ENCODE peak calls at places on chromosomes 13 and 19, in four cellular contexts. One of them, this sample, is unnamed.

GRCh38 chr13:111181977-111182376 is 66.9 kb downstream of the ARHGEF7 start:
- DNase-seq in neural progenitor cell: no peak
- DNase-seq in PC-9: no peak
- DNase-seq in fibroblast of lung: no peak
- DNase-seq in this sample: no peak

GRCh38 chr13:74529968-74530367 is 395.8 kb upstream of the KLF12 start:
- DNase-seq in neural progenitor cell: no peak
- DNase-seq in PC-9: no peak
- DNase-seq in fibroblast of lung: peak; percentile 10
- DNase-seq in this sample: no peak

GRCh38 chr13:112916296-112916695 is 52.7 kb upstream of the MCF2L start:
- DNase-seq in PC-9: no peak
- DNase-seq in fibroblast of lung: no peak
- DNase-seq in neural progenitor cell: no peak
- DNase-seq in this sample: no peak

GRCh38 chr13:49435992-49436391 is 7.9 kb downstream of the CAB39L start:
- DNase-seq in fibroblast of lung: peak; percentile 18
- DNase-seq in neural progenitor cell: no peak
- DNase-seq in PC-9: no peak
- DNase-seq in this sample: no peak

GRCh38 chr13:49410006-49410405 is 33.9 kb downstream of the CAB39L start:
- DNase-seq in neural progenitor cell: no peak
- DNase-seq in PC-9: no peak
- DNase-seq in fibroblast of lung: no peak
- DNase-seq in this sample: no peak

GRCh38 chr19:35545855-35546381 is 492 bp downstream of the TMEM147 start:
- DNase-seq in PC-9: peak; percentile 70
- DNase-seq in fibroblast of lung: peak; percentile 18
- DNase-seq in neural progenitor cell: no peak
- DNase-seq in this sample: no peak

GRCh38 chr13:33109801-33110200 is 93.6 kb downstream of the KL start:
- DNase-seq in PC-9: no peak
- DNase-seq in neural progenitor cell: peak; percentile 31
- DNase-seq in fibroblast of lung: no peak
- DNase-seq in this sample: no peak

GRCh38 chr13:103194871-103195270 is 128.7 kb upstream of the SLC10A2 start:
- DNase-seq in neural progenitor cell: no peak
- DNase-seq in fibroblast of lung: no peak
- DNase-seq in PC-9: no peak
- DNase-seq in this sample: no peak

GRCh38 chr19:12648088-12648487 is 18.5 kb downstream of the MAN2B1 start:
- DNase-seq in fibroblast of lung: no peak
- DNase-seq in neural progenitor cell: no peak
- DNase-seq in PC-9: no peak
- DNase-seq in this sample: no peak

GRCh38 chr19:10260141-10260584 is 8.1 kb downstream of the MRPL4 start:
- DNase-seq in fibroblast of lung: peak; percentile 62
- DNase-seq in PC-9: no peak
- DNase-seq in neural progenitor cell: no peak
- DNase-seq in this sample: peak; percentile 68

GRCh38 chr19:11995174-11995573 is 30.3 kb downstream of the ZNF763 start:
- DNase-seq in PC-9: no peak
- DNase-seq in neural progenitor cell: no peak
- DNase-seq in fibroblast of lung: peak; percentile 44
- DNase-seq in this sample: no peak

GRCh38 chr19:29841209-29841558 is 29.4 kb downstream of the CCNE1 start:
- DNase-seq in fibroblast of lung: no peak
- DNase-seq in PC-9: peak; percentile 30
- DNase-seq in neural progenitor cell: no peak
- DNase-seq in this sample: no peak

GRCh38 chr19:41551212-41551610 is 24.8 kb upstream of the CEACAM21 start:
- DNase-seq in neural progenitor cell: no peak
- DNase-seq in PC-9: no peak
- DNase-seq in fibroblast of lung: no peak
- DNase-seq in this sample: no peak

GRCh38 chr19:41553804-41554203 is 22.2 kb upstream of the CEACAM21 start:
- DNase-seq in fibroblast of lung: no peak
- DNase-seq in neural progenitor cell: no peak
- DNase-seq in PC-9: no peak
- DNase-seq in this sample: no peak

GRCh38 chr19:41548954-41549688 is 26.8 kb upstream of the CEACAM21 start:
- DNase-seq in PC-9: no peak
- DNase-seq in neural progenitor cell: peak; percentile 48
- DNase-seq in fibroblast of lung: no peak
- DNase-seq in this sample: no peak

GRCh38 chr19:41552558-41552957 is 23.4 kb upstream of the CEACAM21 start:
- DNase-seq in fibroblast of lung: no peak
- DNase-seq in PC-9: no peak
- DNase-seq in neural progenitor cell: no peak
- DNase-seq in this sample: no peak

GRCh38 chr19:41551711-41552110 is 24.3 kb upstream of the CEACAM21 start:
- DNase-seq in PC-9: no peak
- DNase-seq in fibroblast of lung: no peak
- DNase-seq in neural progenitor cell: no peak
- DNase-seq in this sample: no peak
- H3K27ac ChIP-seq in PC-9: no peak overlapping the region
- H3K27ac ChIP-seq in fibroblast of lung: no peak overlapping the region
- H3K27ac ChIP-seq in neural progenitor cell: no peak overlapping the region
- H3K27ac ChIP-seq in this sample: no peak overlapping the region

GRCh38 chr19:49119411-49120324 is at the start of gene PPFIA3:
- DNase-seq in neural progenitor cell: peak; percentile 93
- DNase-seq in PC-9: peak; percentile 64
- DNase-seq in fibroblast of lung: peak; percentile 60
- DNase-seq in this sample: no peak
- TF ChIP-seq EZH2 in neural progenitor cell: peak; percentile 88
- TF ChIP-seq EZH2 in PC-9: peak; percentile 10
- TF ChIP-seq EZH2 in fibroblast of lung: no peak
- TF ChIP-seq EZH2 in this sample: no peak

GRCh38 chr13:52851153-52851962 is 2.9 kb upstream of the PCDH8 start:
- DNase-seq in fibroblast of lung: peak; percentile 7
- DNase-seq in PC-9: no peak
- DNase-seq in neural progenitor cell: peak; percentile 97
- DNase-seq in this sample: no peak
- TF ChIP-seq CTCF in fibroblast of lung: no peak
- TF ChIP-seq CTCF in PC-9: no peak
- TF ChIP-seq CTCF in neural progenitor cell: no peak
- TF ChIP-seq CTCF in this sample: no peak

DNA sequence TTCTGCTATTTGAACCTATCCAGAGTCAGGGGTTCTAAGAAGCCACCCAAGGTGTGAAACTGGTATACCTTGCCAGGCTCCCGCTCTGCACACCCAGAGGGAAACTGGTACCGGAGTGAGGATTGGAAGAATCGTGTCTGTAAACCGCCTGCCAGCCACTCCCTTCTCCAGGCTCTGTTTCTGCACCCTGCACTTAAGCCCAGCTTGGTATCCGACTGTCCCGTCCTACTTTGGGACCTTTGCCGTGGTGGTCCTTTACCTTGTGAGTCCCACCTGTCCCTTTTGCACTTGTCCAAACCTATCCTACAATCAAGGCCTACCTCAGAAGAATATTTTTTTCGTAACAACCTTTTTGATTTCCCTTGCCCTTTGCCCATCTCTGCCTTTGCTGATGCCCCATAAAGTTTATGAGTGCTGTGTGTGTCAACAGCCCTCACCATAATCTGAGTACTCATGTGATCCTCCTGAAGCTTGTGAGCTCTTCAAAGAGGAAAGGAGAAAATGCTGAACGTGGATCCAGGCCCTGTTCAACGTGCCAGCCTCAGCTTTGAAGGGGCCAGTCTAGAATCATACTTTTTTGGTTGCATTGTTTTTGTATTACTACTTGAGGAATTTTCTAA is 44.6 kb downstream of the GARRE1 start:
- DNase-seq in fibroblast of lung: no peak
- DNase-seq in PC-9: no peak
- DNase-seq in neural progenitor cell: no peak
- DNase-seq in this sample: no peak
- H3K27ac ChIP-seq in fibroblast of lung: no peak overlapping the region
- H3K27ac ChIP-seq in PC-9: no peak overlapping the region
- H3K27ac ChIP-seq in neural progenitor cell: no peak overlapping the region
- H3K27ac ChIP-seq in this sample: no peak overlapping the region

DNA sequence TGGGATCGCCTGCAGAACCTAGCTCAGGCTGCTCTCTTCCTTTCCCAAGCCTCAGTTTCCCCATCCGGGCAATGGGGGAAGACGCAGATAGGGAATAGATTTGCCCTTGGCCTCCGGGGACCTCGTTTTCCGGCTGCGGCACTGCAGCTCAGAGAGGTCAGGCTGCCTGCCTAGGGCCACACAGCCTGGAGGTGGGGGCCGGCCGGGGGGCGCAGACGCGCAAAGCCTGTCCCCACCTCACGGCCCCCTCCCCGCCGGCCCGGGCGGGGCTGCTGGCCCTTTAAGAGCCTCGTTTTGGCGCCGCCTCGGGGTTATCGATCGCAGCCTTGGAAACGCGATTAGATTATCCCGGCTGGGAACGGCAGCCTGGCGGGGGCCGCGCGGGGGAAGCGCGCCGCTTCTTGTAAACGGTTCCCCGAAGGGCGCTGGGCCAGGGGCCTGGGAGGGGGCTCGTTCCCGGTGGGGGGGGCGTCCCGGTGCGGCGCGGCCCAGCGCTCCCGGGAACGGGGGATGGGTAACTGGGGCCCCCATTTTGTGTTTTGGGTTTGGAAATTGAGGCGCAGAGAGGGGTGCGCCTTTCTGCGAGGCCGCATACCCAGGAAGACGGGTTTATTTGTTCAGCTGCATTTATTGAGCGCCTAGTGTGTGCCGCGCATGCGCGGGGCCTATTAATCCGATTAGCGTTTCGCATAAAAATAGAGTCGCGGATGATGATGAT is 23.4 kb upstream of the TCF3 start:
- DNase-seq in fibroblast of lung: no peak
- DNase-seq in neural progenitor cell: peak; percentile 70
- DNase-seq in PC-9: no peak
- DNase-seq in this sample: no peak
- TF ChIP-seq EZH2 in fibroblast of lung: no peak
- TF ChIP-seq EZH2 in neural progenitor cell: peak; percentile 76
- TF ChIP-seq EZH2 in PC-9: no peak
- TF ChIP-seq EZH2 in this sample: peak; percentile 13

GRCh38 chr13:51601601-51602348 is 17.5 kb downstream of the WDFY2 start:
- DNase-seq in PC-9: peak; percentile 15
- DNase-seq in fibroblast of lung: no peak
- DNase-seq in neural progenitor cell: no peak
- DNase-seq in this sample: no peak

GRCh38 chr13:51603716-51604115 is 19.5 kb downstream of the WDFY2 start:
- DNase-seq in neural progenitor cell: no peak
- DNase-seq in fibroblast of lung: no peak
- DNase-seq in PC-9: no peak
- DNase-seq in this sample: no peak

GRCh38 chr13:51600703-51601102 is 16.4 kb downstream of the WDFY2 start:
- DNase-seq in PC-9: no peak
- DNase-seq in neural progenitor cell: no peak
- DNase-seq in fibroblast of lung: no peak
- DNase-seq in this sample: no peak

GRCh38 chr13:51594432-51594831 is 10.2 kb downstream of the WDFY2 start:
- DNase-seq in fibroblast of lung: no peak
- DNase-seq in neural progenitor cell: no peak
- DNase-seq in PC-9: no peak
- DNase-seq in this sample: no peak

GRCh38 chr13:51599444-51600176 is 15.3 kb downstream of the WDFY2 start:
- DNase-seq in fibroblast of lung: no peak
- DNase-seq in PC-9: no peak
- DNase-seq in neural progenitor cell: no peak
- DNase-seq in this sample: no peak
- TF ChIP-seq CTCF in fibroblast of lung: no peak
- TF ChIP-seq CTCF in PC-9: no peak
- TF ChIP-seq CTCF in neural progenitor cell: no peak
- TF ChIP-seq CTCF in this sample: no peak

GRCh38 chr19:17468302-17469091 is 1.8 kb upstream of the SLC27A1 start:
- DNase-seq in neural progenitor cell: peak; percentile 41
- DNase-seq in fibroblast of lung: peak; percentile 8
- DNase-seq in PC-9: no peak
- DNase-seq in this sample: peak; percentile 40

GRCh38 chr19:17466487-17466850 is 3.9 kb upstream of the SLC27A1 start:
- DNase-seq in neural progenitor cell: no peak
- DNase-seq in PC-9: no peak
- DNase-seq in fibroblast of lung: no peak
- DNase-seq in this sample: no peak

GRCh38 chr19:17469092-17469370 is 1.3 kb upstream of the SLC27A1 start:
- DNase-seq in PC-9: no peak
- DNase-seq in neural progenitor cell: no peak
- DNase-seq in fibroblast of lung: no peak
- DNase-seq in this sample: no peak

GRCh38 chr19:17469371-17470203 is 737 bp upstream of the SLC27A1 start:
- DNase-seq in PC-9: peak; percentile 94
- DNase-seq in neural progenitor cell: peak; percentile 99
- DNase-seq in fibroblast of lung: peak; percentile 93
- DNase-seq in this sample: peak; percentile 96

GRCh38 chr19:17467471-17468301 is 2.6 kb upstream of the SLC27A1 start:
- DNase-seq in PC-9: no peak
- DNase-seq in fibroblast of lung: no peak
- DNase-seq in neural progenitor cell: no peak
- DNase-seq in this sample: no peak
- H3K27ac ChIP-seq in PC-9: no peak overlapping the region
- H3K27ac ChIP-seq in fibroblast of lung: no peak overlapping the region
- H3K27ac ChIP-seq in neural progenitor cell: no peak overlapping the region
- H3K27ac ChIP-seq in this sample: no peak overlapping the region

GRCh38 chr13:98752942-98753290 is 444 bp upstream of the SLC15A1 start:
- DNase-seq in PC-9: no peak
- DNase-seq in fibroblast of lung: no peak
- DNase-seq in neural progenitor cell: no peak
- DNase-seq in this sample: no peak
- TF ChIP-seq EZH2 in PC-9: no peak
- TF ChIP-seq EZH2 in fibroblast of lung: peak; percentile 85
- TF ChIP-seq EZH2 in neural progenitor cell: peak; percentile 3
- TF ChIP-seq EZH2 in this sample: peak; percentile 77

GRCh38 chr19:16495982-16496612 is at the start of the genes C19orf44 and CALR3:
- DNase-seq in fibroblast of lung: peak; percentile 98
- DNase-seq in PC-9: peak; percentile 98
- DNase-seq in neural progenitor cell: peak; percentile 100
- DNase-seq in this sample: peak; percentile 84
- TF ChIP-seq CTCF in fibroblast of lung: no peak
- TF ChIP-seq CTCF in PC-9: no peak
- TF ChIP-seq CTCF in neural progenitor cell: no peak
- TF ChIP-seq CTCF in this sample: no peak